ENCODE peak calls at places on chromosomes 2 and 18, in seven cellular contexts. C, N, F, X, H, O and B are unnamed samples.

GRCh38 chr18:73646196-73646595 is 501.4 kb downstream of the FBXO15 start:
- DNase-seq in C (peak), N (no peak), F (peak), X (no peak), H (no peak), O (no peak), B (no peak)

GRCh38 chr18:62289047-62289446 is 36.1 kb upstream of the TNFRSF11A start:
- DNase-seq in C (peak), N (no peak), F (no peak), X (no peak), H (no peak), O (no peak), B (no peak)

GRCh38 chr2:224160917-224161316 is 121.8 kb upstream of the SERPINE2 start:
- DNase-seq in C (no peak), N (no peak), F (peak), X (no peak), H (no peak), O (no peak), B (no peak)

GRCh38 chr2:232431705-232432590 is 24.0 kb upstream of the ALPI start:
- DNase-seq in C (no peak), N (no peak), F (no peak), X (no peak), H (no peak), O (no peak), B (no peak)

GRCh38 chr2:177429688-177430325 is 37.2 kb downstream of the AGPS start:
- DNase-seq in C (no peak), N (no peak), F (peak), X (no peak), H (no peak), O (no peak), B (no peak)

GRCh38 chr2:74512744-74513604 is 1.3 kb upstream of the TLX2 start:
- DNase-seq in C (no peak), N (no peak), F (no peak), X (no peak), H (no peak), O (no peak), B (no peak)

GRCh38 chr18:22753130-22753831 is 179.8 kb upstream of the RBBP8 start:
- DNase-seq in C (no peak), N (no peak), F (no peak), X (no peak), H (no peak), O (no peak), B (no peak)

GRCh38 chr2:69381337-69381737 is 5.7 kb downstream of the GFPT1 start:
- DNase-seq in C (no peak), N (no peak), F (peak), X (no peak), H (no peak), O (no peak), B (no peak)

GRCh38 chr2:227617316-227618250 is at the start of gene SCYGR4:
- DNase-seq in C (peak), N (no peak), F (peak), X (no peak), H (no peak), O (no peak), B (no peak)

GRCh38 chr2:68835636-68836035 is 35.6 kb downstream of the BMP10 start:
- DNase-seq in C (no peak), N (no peak), F (no peak), X (no peak), H (no peak), O (no peak), B (no peak)

GRCh38 chr2:226320073-226320948 is 479.3 kb downstream of the IRS1 start:
- DNase-seq in C (no peak), N (no peak), F (no peak), X (no peak), H (no peak), O (no peak), B (no peak)

GRCh38 chr18:7617738-7618422 is 50.8 kb downstream of the PTPRM start:
- DNase-seq in C (peak), N (no peak), F (peak), X (no peak), H (no peak), O (no peak), B (peak)

GRCh38 chr18:45792551-45793294 is 32.8 kb upstream of the SIGLEC15 start:
- DNase-seq in C (no peak), N (no peak), F (peak), X (no peak), H (no peak), O (no peak), B (no peak)

GRCh38 chr2:28661589-28662001 is 90.0 kb upstream of the PPP1CB start:
- DNase-seq in C (peak), N (no peak), F (peak), X (no peak), H (no peak), O (no peak), B (peak)

GRCh38 chr18:48859311-48860275 is 91.2 kb downstream of the SMAD7 start:
- DNase-seq in C (no peak), N (peak), F (no peak), X (no peak), H (peak), O (no peak), B (no peak)

GRCh38 chr2:58553937-58554336 is 312.8 kb upstream of the FANCL start:
- DNase-seq in C (peak), N (peak), F (no peak), X (no peak), H (no peak), O (peak), B (no peak)

GRCh38 chr18:48728204-48728833 is 189.5 kb downstream of the CTIF start:
- DNase-seq in C (peak), N (no peak), F (peak), X (no peak), H (no peak), O (no peak), B (peak)